ENCODE peak calls at places on chromosome 7, in four cellular contexts. O is NCI-H146; N is HuH-7.5; F is activated T-cell treated with anti-CD3 and anti-CD28 coated beads, Interleukin-2, amount 50 U/mL, for 24 hours. D is an unnamed sample.

GRCh38 chr7:1839701-1840100 is 169.6 kb downstream of the ELFN1 start:
- DNase-seq in F (no peak), O (no peak), N (no peak), D (no peak)

GRCh38 chr7:67137464-67137863 is 140.8 kb downstream of the TYW1 start:
- DNase-seq in N (no peak), O (no peak), F (no peak), D (no peak)

GRCh38 chr7:79624336-79624735 is 170.9 kb upstream of the MAGI2 start:
- DNase-seq in F (no peak), O (no peak), N (no peak), D (no peak)

GRCh38 chr7:34080513-34080912 is 175.2 kb downstream of the BMPER start:
- DNase-seq in O (no peak), F (no peak), N (no peak), D (no peak)

GRCh38 chr7:1608318-1608717 is 38.5 kb upstream of the PSMG3 start:
- DNase-seq in O (no peak), N (no peak), F (no peak), D (no peak)

GRCh38 chr7:101265622-101266516 is 21.0 kb upstream of the FIS1 start:
- DNase-seq in N (no peak), F (no peak), O (no peak), D (no peak)

GRCh38 chr7:74097937-74098614 is 14.5 kb downstream of the LIMK1 start:
- DNase-seq in F (no peak), N (no peak), O (no peak), D (no peak)

GRCh38 chr7:142882338-142882678 is 3.2 kb downstream of the TRPV6 start:
- DNase-seq in O (no peak), N (no peak), F (no peak), D (no peak)

GRCh38 chr7:16688249-16688648 is 42.3 kb downstream of the BZW2 start:
- DNase-seq in N (no peak), F (no peak), O (peak; percentile 3), D (no peak)

GRCh38 chr7:68730871-68731403 is 867.3 kb upstream of the AUTS2 start:
- DNase-seq in F (no peak), O (peak; percentile 92), N (no peak), D (peak; percentile 61)

GRCh38 chr7:27814054-27814453 is 74.1 kb downstream of the TAX1BP1 start:
- DNase-seq in F (no peak), N (no peak), O (no peak), D (no peak)

GRCh38 chr7:144834516-144835165 is 1.2 kb downstream of the TPK1 start:
- DNase-seq in O (no peak), N (peak; percentile 29), F (peak; percentile 49), D (no peak)

GRCh38 chr7:462173-463103 is 57.2 kb downstream of the PDGFA start:
- DNase-seq in F (no peak), N (no peak), O (no peak), D (no peak)

GRCh38 chr7:94297397-94297838 is 97.3 kb upstream of the COL1A2 start:
- DNase-seq in O (no peak), F (no peak), N (no peak), D (no peak)

GRCh38 chr7:141094336-141095070 is 20.6 kb downstream of the TMEM178B start:
- DNase-seq in O (no peak), N (no peak), F (no peak), D (no peak)

GRCh38 chr7:12913002-12913401 is 225.6 kb downstream of the ARL4A start:
- DNase-seq in F (no peak), N (no peak), O (no peak), D (no peak)

GRCh38 chr7:75711076-75711475 is 27.7 kb downstream of the HIP1 start:
- DNase-seq in F (no peak), O (no peak), N (no peak), D (no peak)

GRCh38 chr7:27147211-27148030 is at the start of gene HOXA6:
- DNase-seq in O (peak; percentile 64), N (no peak), F (no peak), D (peak; percentile 83)

GRCh38 chr7:85186083-85186520 is 754 bp downstream of the SEMA3D start:
- DNase-seq in N (peak; percentile 18), F (no peak), O (no peak), D (peak; percentile 90)

GRCh38 chr7:97844036-97844435 is 28.2 kb downstream of the ASNS start:
- DNase-seq in F (no peak), O (no peak), N (peak; percentile 22), D (no peak)